ENCODE peak calls at places on chromosome 21, in ten cellular contexts. U, W, R, A, E, O, D, Q, X and Y are unnamed samples.
A peak's percentile ranks its signal among the peaks of the same experiment; 100 is the strongest.

GRCh38 chr21:41211041-41211426 is 43.1 kb downstream of the BACE2 start:
- DNase-seq in W (no peak), A (no peak), D (no peak), X (no peak), U (no peak), E (no peak), R (no peak), O (no peak), Q (no peak), Y (peak; percentile 7)

GRCh38 chr21:24939288-24939687 is 668.0 kb downstream of the MRPL39 start:
- DNase-seq in E (no peak), U (peak; percentile 23), O (no peak), A (no peak), X (no peak), Q (no peak), W (no peak), R (no peak), D (no peak), Y (peak; percentile 17)

GRCh38 chr21:46185717-46186116 is 1.5 kb upstream of the SPATC1L start:
- DNase-seq in A (no peak), E (no peak), W (no peak), O (no peak), U (no peak), Q (no peak), X (no peak), D (no peak), R (no peak), Y (no peak)

GRCh38 chr21:16082038-16082816 is 352.4 kb downstream of the USP25 start:
- DNase-seq in Q (no peak), W (peak; percentile 41), A (peak; percentile 57), D (no peak), E (no peak), X (no peak), R (no peak), U (no peak), O (no peak), Y (peak; percentile 59)

GRCh38 chr21:20822559-20823133 is 175.6 kb upstream of the NCAM2 start:
- DNase-seq in X (no peak), A (peak; percentile 5), U (no peak), R (no peak), W (no peak), E (no peak), D (no peak), Q (no peak), O (no peak), Y (no peak)

GRCh38 chr21:44905725-44906084 is 15.0 kb downstream of the ITGB2 start:
- DNase-seq in O (no peak), W (no peak), E (no peak), Q (no peak), R (no peak), D (no peak), U (no peak), A (no peak), X (no peak), Y (no peak)

GRCh38 chr21:27346041-27346448 is 379.2 kb upstream of the ADAMTS5 start:
- DNase-seq in X (no peak), Q (no peak), W (peak; percentile 60), R (no peak), E (no peak), A (peak; percentile 19), O (no peak), U (no peak), D (no peak), Y (peak; percentile 54)

GRCh38 chr21:38806153-38806941 is 618 bp downstream of the ETS2 start:
- DNase-seq in R (no peak), X (peak; percentile 61), O (no peak), W (no peak), U (peak; percentile 45), D (peak; percentile 47), E (no peak), Q (no peak), A (no peak), Y (peak; percentile 10)

GRCh38 chr21:44603911-44604310 is 3.5 kb downstream of the KRTAP10-7 start:
- DNase-seq in X (no peak), E (no peak), A (no peak), Q (no peak), O (no peak), D (no peak), U (no peak), R (no peak), W (no peak), Y (no peak)

GRCh38 chr21:25489673-25490072 is 117.6 kb downstream of the MRPL39 start:
- DNase-seq in W (no peak), E (no peak), D (no peak), Q (no peak), O (no peak), U (no peak), X (no peak), R (no peak), A (no peak), Y (no peak)

GRCh38 chr21:21051109-21052055 is 53.2 kb downstream of the NCAM2 start:
- DNase-seq in A (no peak), R (no peak), D (no peak), X (no peak), O (no peak), E (no peak), Q (no peak), U (no peak), W (no peak), Y (no peak)

GRCh38 chr21:44737706-44738354 is 26.5 kb upstream of the TSPEAR start:
- DNase-seq in W (peak; percentile 13), R (no peak), U (no peak), D (no peak), E (no peak), Q (no peak), A (peak; percentile 17), X (no peak), O (no peak), Y (peak; percentile 48)

GRCh38 chr21:25107708-25108107 is 499.6 kb downstream of the MRPL39 start:
- DNase-seq in U (no peak), X (no peak), O (peak; percentile 88), W (peak; percentile 70), Q (no peak), A (peak; percentile 37), D (no peak), E (peak; percentile 52), R (no peak), Y (peak; percentile 94)

DNA sequence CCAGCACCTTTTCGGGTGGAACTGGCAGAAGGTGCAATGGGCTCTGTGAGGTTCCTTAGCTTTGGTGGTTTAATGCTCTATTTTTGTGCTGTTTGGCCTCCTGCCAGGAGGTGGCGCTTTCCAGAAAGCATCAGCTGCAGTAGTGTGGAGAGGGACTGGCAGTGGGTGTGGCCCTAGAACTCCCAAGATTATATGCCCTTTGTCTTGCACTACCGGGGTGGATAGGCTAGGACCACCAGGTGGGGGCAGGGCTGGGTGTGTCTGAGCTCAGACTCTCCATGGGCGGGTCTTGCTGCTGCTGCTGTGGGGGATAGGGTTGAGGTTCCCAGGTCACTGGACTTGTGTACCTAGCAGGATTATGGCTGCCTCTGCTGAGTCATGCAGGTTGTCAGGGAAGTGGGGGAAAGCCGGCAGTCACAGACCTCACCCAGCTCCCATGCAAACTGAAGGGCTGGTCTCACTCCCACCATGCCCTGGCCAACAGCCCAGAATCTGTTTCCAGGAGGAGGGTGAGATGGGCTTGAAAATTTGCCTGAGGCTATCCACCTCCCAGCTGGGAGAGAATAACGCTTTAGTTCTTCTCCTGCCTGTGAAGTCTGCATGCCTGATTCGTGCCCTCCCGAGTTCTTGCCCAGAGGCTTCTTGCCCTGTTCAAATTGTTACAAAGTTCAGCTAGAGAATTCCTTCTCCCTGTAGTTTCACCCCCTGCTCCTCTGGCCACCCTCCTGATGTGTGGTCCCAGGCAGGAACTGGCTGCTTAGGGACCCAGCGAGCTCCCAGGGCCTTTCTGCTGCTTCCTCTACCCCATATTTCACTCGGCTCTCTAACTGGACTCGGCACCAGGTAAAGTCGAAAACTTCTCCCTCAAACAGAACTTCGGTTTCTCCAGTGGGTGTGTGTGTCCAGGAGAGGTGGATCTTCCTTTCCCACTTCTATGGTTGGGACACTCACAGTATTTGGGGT is 76.5 kb upstream of the BTG3 start:
- DNase-seq in D (peak; percentile 50), O (peak; percentile 37), U (peak; percentile 42), X (no peak), Q (peak; percentile 62), R (peak; percentile 27), W (no peak), A (peak; percentile 73), E (no peak), Y (peak; percentile 67)
- TF ChIP-seq CTCF in D (peak; percentile 48), O (peak; percentile 21), U (no peak), X (peak; percentile 22), Q (peak; percentile 40), R (no peak), W (no peak), A (no peak), E (no peak), Y (no peak)

DNA sequence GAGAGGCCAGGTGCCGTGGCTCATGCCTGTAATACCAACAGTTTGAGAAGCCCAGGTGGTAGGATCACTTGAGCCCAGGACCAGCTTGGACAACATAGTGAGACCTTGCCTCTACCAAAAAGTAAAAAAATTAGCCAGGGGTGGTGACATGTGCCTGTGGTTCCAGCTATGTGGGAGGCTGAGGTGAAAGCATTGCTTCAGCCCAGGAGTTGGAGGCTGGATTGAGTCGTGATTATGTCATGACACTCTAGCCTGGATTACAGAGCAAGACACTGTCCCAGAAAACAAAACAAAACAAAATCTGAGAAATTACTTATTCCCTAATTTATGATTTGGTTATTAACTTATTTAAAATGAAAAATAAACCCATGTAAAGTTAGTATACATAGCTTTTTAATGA is 27.8 kb downstream of the ITSN1 start:
- DNase-seq in E (no peak), U (no peak), W (no peak), A (no peak), R (no peak), Q (no peak), D (no peak), X (no peak), O (no peak), Y (no peak)
- TF ChIP-seq CTCF in E (no peak), U (no peak), W (no peak), A (no peak), R (no peak), Q (no peak), D (no peak), X (no peak), O (no peak), Y (no peak)

DNA sequence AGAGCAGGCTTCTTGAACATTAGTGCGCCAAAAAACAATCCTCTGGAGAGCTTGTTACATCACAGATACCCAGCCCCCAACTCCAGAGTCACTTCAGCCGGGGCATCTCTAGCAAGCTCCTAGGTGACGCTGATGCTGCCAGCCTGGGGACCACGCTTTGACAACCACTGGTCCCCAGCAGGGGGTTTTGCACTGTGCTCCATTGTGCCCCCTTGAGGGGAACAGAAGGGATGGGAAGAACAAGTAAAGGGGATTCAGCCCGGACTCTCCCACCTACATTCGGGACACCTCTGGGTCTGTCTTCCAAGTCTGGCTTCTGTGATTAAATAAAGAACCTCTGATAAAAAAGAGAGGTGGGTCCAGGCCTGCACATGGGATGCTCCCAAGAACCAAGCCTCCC is 60.4 kb downstream of the ATP5PO start:
- DNase-seq in X (no peak), A (no peak), E (no peak), Q (no peak), O (no peak), W (no peak), D (peak; percentile 49), U (no peak), R (no peak), Y (no peak)
- TF ChIP-seq CTCF in X (no peak), A (peak; percentile 5), E (no peak), Q (peak; percentile 12), O (no peak), W (no peak), D (peak; percentile 34), U (no peak), R (no peak), Y (no peak)

GRCh38 chr21:37746849-37747248 is 169.4 kb downstream of the KCNJ6 start:
- DNase-seq in O (no peak), Q (no peak), D (no peak), R (no peak), X (no peak), A (no peak), U (no peak), E (no peak), W (no peak), Y (no peak)
- TF ChIP-seq CTCF in O (peak; percentile 4), Q (no peak), D (no peak), R (no peak), X (no peak), A (no peak), U (no peak), E (no peak), W (peak; percentile 10), Y (no peak)